ENCODE peak calls at places on chromosome 11, in six cellular contexts. B, M, C, R, E and X are unnamed samples.

GRCh38 chr11:43515090-43515489 is 156.4 kb downstream of the TTC17 start:
- DNase-seq in B (peak), M (no peak), C (peak), R (peak), E (no peak), X (peak)

GRCh38 chr11:19766206-19766605 is 53.6 kb downstream of the NAV2 start:
- DNase-seq in B (no peak), M (no peak), C (no peak), R (no peak), E (no peak), X (no peak)

GRCh38 chr11:75421035-75421602 is 11.9 kb downstream of the KLHL35 start:
- DNase-seq in B (no peak), M (no peak), C (peak), R (no peak), E (no peak), X (no peak)

GRCh38 chr11:69301491-69302401 is 7.8 kb downstream of the MYEOV start:
- DNase-seq in B (peak), M (peak), C (peak), R (peak), E (no peak), X (peak)

GRCh38 chr11:116736763-116737162 is 36.0 kb downstream of the BUD13 start:
- DNase-seq in B (peak), M (no peak), C (peak), R (peak), E (no peak), X (peak)

GRCh38 chr11:16883179-16883578 is 131.0 kb downstream of the PLEKHA7 start:
- DNase-seq in B (peak), M (peak), C (peak), R (no peak), E (no peak), X (peak)

GRCh38 chr11:134751161-134751560 is 339.1 kb upstream of the B3GAT1 start:
- DNase-seq in B (no peak), M (no peak), C (no peak), R (no peak), E (no peak), X (no peak)

GRCh38 chr11:57979532-57980079 is 44.1 kb upstream of the OR9Q1 start:
- DNase-seq in B (no peak), M (no peak), C (no peak), R (no peak), E (no peak), X (no peak)

GRCh38 chr11:70510571-70510970 is 112.2 kb downstream of the CTTN start:
- DNase-seq in B (no peak), M (no peak), C (no peak), R (no peak), E (no peak), X (no peak)

GRCh38 chr11:88411265-88411664 is 73.7 kb upstream of the CTSC start:
- DNase-seq in B (no peak), M (no peak), C (no peak), R (no peak), E (no peak), X (no peak)

GRCh38 chr11:96342131-96342970 is 644 bp downstream of the MAML2 start:
- DNase-seq in B (no peak), M (peak), C (no peak), R (no peak), E (no peak), X (no peak)

GRCh38 chr11:12686246-12687060 is 12.2 kb downstream of the TEAD1 start:
- DNase-seq in B (no peak), M (peak), C (no peak), R (no peak), E (no peak), X (no peak)
- H3K4me3 ChIP-seq in B (no peak), M (no peak), C (no peak), R (no peak), E (no peak), X (no peak)

DNA sequence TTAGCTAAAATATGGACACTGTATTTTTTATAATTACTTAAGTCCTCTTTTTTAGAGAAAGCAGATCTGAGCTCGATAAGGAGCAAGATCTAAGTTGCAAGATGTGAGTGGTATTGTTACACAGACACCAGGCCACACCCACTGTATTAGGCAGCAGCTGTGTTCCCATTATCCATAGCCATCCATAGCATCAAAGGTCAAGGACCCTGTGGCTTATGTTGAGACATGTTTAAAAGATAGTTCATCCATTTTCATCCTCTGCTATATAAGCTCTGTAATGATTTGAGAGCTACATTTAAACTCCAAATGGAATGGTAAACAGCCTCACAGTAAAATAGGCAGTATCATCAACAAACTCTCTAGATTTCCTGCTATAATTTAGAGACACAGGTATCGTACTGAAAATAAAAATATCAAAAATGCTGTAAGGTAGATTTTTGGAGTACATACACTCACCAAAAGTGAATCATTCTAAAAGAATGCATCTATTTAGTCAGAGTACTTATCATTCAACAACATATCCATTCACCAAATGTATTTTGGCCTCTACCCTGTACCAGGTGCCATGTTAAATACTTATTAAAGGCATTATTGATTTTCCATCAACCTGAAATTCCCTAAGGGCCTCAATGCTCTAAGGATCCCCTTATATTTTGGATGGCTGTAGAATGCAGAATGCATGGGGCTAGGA is 574.0 kb downstream of the LRRC4C start:
- DNase-seq in B (no peak), M (no peak), C (no peak), R (no peak), E (no peak), X (no peak)
- TF ChIP-seq MYC in B (no peak), M (no peak), C (no peak), R (no peak), E (no peak), X (no peak)

GRCh38 chr11:33691051-33691864 is 9.4 kb downstream of the C11orf91 start:
- DNase-seq in B (peak), M (no peak), C (no peak), R (peak), E (no peak), X (no peak)
- H3K4me3 ChIP-seq in B (peak), M (no peak), C (no peak), R (peak), E (no peak), X (no peak)

DNA sequence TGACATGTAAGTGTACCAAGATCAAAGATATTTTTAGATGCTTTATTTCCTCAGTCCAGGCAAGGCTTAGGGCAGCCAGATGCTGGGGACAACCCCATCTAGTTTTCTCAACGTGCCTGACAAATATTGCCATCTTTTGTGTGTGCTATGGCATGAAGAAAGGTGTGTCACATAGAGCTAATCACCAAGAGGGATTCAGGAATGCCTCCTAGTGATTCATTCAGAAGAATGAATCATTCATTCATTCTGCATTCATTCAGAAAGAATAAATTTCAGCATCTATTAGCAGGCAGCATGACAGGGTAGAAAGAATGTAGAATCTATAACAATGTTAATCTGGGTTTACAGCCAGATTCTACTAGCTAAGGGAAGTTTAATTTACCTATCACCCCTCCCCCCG is 75.4 kb upstream of the LRRC4C start:
- DNase-seq in B (no peak), M (no peak), C (no peak), R (no peak), E (no peak), X (no peak)
- TF ChIP-seq MYC in B (no peak), M (no peak), C (no peak), R (no peak), E (no peak), X (no peak)

DNA sequence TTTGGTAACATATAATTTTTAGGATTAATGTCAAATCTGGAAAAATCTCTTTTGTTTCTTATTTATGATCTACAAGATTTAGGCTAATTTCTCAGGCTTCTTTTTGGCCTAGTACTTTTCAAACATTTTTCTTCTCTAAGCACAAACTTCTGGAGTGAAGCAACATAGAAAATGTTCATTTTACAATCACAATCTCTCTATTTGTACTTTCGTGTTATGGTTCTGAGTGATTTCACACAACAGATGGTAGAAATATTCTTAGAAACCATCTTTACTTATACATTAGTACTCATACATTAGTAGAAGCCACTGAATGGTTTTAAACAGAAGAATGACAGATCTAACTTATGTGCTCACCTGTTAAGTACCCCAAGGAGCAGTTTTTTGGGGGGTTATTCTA is 106.3 kb upstream of the ANO3 start:
- DNase-seq in B (no peak), M (no peak), C (no peak), R (no peak), E (no peak), X (no peak)
- H3K4me3 ChIP-seq in B (no peak), M (no peak), C (no peak), R (no peak), E (no peak), X (no peak)

GRCh38 chr11:48170840-48171233 is 45.8 kb upstream of the OR4B1 start:
- DNase-seq in B (no peak), M (peak), C (no peak), R (no peak), E (no peak), X (no peak)
- TF ChIP-seq MYC in B (no peak), M (no peak), C (no peak), R (no peak), E (no peak), X (no peak)

GRCh38 chr11:114166897-114167323 is 107.4 kb downstream of the ZBTB16 start:
- DNase-seq in B (no peak), M (peak), C (no peak), R (no peak), E (no peak), X (peak)
- H3K4me3 ChIP-seq in B (no peak), M (peak), C (no peak), R (no peak), E (no peak), X (no peak)

GRCh38 chr11:6319001-6319878 is 1.1 kb downstream of the CAVIN3 start:
- DNase-seq in B (peak), M (peak), C (no peak), R (no peak), E (no peak), X (no peak)
- TF ChIP-seq MYC in B (no peak), M (no peak), C (no peak), R (no peak), E (no peak), X (no peak)

GRCh38 chr11:130403301-130403804 is 25.1 kb downstream of the ADAMTS8 start:
- DNase-seq in B (no peak), M (no peak), C (no peak), R (no peak), E (no peak), X (no peak)
- H3K4me3 ChIP-seq in B (no peak), M (no peak), C (no peak), R (no peak), E (no peak), X (no peak)

GRCh38 chr11:118714816-118715215 is 35.4 kb upstream of the TREH start:
- DNase-seq in B (no peak), M (no peak), C (no peak), R (no peak), E (no peak), X (no peak)

GRCh38 chr11:118715837-118716260 is 36.4 kb upstream of the TREH start:
- DNase-seq in B (no peak), M (peak), C (peak), R (no peak), E (no peak), X (no peak)

DNA sequence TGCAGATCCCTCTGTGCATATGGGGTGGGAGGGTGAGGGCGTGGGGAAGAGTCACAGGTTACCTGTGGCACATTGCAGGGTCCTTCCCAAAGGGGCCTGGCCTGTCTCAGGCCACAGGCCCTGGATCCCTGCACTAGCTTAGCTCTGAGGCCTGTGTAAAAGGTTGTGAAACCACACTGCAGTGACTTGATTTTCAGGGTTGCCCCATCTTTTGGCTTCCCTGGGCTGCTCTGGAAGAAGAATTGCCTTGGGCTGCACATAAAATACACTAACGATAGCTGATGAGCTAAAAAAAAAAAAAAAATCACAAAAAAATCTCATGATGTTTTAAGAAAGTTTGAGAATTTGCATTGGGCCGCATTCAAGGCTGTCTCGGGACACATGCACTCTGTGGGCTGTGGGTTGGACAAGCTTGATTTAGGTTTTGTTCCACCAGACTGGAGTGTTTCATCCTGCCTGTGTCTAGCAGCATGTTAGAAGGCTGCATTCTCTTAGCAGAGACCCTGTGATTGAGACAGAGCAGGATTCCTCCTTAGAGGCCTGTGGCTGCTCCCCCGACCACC is 35.9 kb upstream of the TREH start:
- DNase-seq in B (no peak), M (no peak), C (no peak), R (no peak), E (no peak), X (no peak)
- TF ChIP-seq MYC in B (no peak), M (no peak), C (no peak), R (no peak), E (no peak), X (no peak)